ENCODE peak calls at places on chromosomes 6 and 20, in eight cellular contexts. U is Panc1; S is CD4-positive, CD25-positive, alpha-beta regulatory T cell; J is Peyer's patch; L is PC-3; M is H9; O is pancreas; I is WERI-Rb-1. T is an unnamed sample. For H3K9me3, the result is how much of the 10 kb centered on the place peaks cover.

GRCh38 chr6:23349521-23350147 is 776.4 kb upstream of the NRSN1 start:
- DNase-seq in U (peak), S (no peak), J (no peak), L (peak), M (no peak), O (no peak), I (no peak), T (no peak)

GRCh38 chr6:37698264-37699137 is 818 bp upstream of the MDGA1 start:
- DNase-seq in U (no peak), S (peak), J (peak), L (peak), M (peak), O (peak), I (peak), T (peak)

GRCh38 chr6:43859213-43859612 is 89.2 kb downstream of the VEGFA start:
- DNase-seq in U (no peak), S (no peak), J (peak), L (no peak), M (no peak), O (no peak), I (no peak), T (no peak)

GRCh38 chr6:37915463-37915862 is 95.9 kb downstream of the ZFAND3 start:
- DNase-seq in U (no peak), S (no peak), J (no peak), L (no peak), M (no peak), O (no peak), I (no peak), T (no peak)

GRCh38 chr6:128124713-128125112 is 223.9 kb upstream of the THEMIS start:
- DNase-seq in U (no peak), S (no peak), J (no peak), L (peak), M (no peak), O (no peak), I (no peak), T (no peak)

GRCh38 chr20:35248641-35249475 is 22.4 kb downstream of the MMP24 start:
- DNase-seq in U (no peak), S (no peak), J (no peak), L (no peak), M (no peak), O (no peak), I (no peak), T (no peak)

GRCh38 chr6:5090603-5091002 is 5.5 kb downstream of the PPP1R3G start:
- DNase-seq in U (no peak), S (no peak), J (no peak), L (no peak), M (no peak), O (no peak), I (no peak), T (no peak)

GRCh38 chr6:43608783-43609182 is 20.3 kb downstream of the GTPBP2 start:
- DNase-seq in U (no peak), S (no peak), J (no peak), L (no peak), M (no peak), O (no peak), I (no peak), T (no peak)

GRCh38 chr6:82651845-82652333 is 288.3 kb downstream of the TPBG start:
- DNase-seq in U (no peak), S (no peak), J (no peak), L (no peak), M (no peak), O (no peak), I (no peak), T (no peak)

GRCh38 chr6:148524976-148525375 is 182.3 kb downstream of the SASH1 start:
- DNase-seq in U (no peak), S (no peak), J (no peak), L (peak), M (no peak), O (no peak), I (no peak), T (no peak)

DNA sequence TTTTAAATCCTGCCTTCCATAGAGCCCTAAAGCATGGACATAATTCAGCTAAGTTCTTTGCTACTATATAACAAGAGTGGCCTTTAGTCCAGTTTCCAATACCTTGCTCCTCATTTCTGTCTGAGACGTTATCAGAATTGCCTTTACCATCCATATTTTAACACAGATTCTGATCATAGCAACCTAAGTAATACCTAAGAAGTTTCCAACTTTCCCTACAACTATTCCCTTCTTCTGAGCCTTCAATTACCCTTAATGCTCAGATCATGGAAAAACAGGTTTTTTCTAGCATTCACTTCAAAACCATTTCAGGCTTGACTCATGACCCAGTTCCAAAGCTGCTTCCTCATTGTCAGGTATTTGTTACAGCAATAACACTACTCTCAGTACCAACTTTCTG is 367.1 kb downstream of the C6orf118 start:
- DNase-seq in U (no peak), S (no peak), J (no peak), L (no peak), M (no peak), O (no peak), I (no peak), T (no peak)
- H3K9me3 ChIP-seq in U (under half), S (under half), J (under half), L (under half), M (under half), O (under half), I (under half), T (under half)

DNA sequence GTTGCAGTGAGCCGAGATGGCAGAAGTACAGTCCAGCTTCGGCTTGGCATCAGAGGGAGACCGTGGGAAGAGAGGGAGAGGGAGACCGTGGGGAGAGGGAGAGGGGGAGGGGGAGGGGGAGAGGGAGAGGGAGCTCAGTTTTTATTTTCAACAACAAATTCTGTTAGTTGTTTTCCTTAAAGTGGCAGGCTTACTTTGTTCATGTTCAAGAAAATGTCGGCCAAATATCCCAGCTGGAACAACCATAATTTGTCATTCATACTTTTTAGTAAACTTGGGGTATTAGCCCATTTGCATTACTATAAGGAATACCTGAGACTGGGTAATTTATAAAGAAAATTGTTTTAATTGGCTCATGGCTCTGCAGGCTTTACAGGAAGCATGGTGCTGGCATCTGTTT is 2.5 kb upstream of the TULP4 start:
- DNase-seq in U (no peak), S (no peak), J (no peak), L (no peak), M (no peak), O (no peak), I (no peak), T (no peak)
- H3K9me3 ChIP-seq in U (under half), S (under half), J (under half), L (under half), M (under half), O (under half), I (under half), T (under half)

GRCh38 chr20:64766-65322 is 22.6 kb upstream of the DEFB125 start:
- DNase-seq in U (no peak), S (no peak), J (no peak), L (no peak), M (no peak), O (no peak), I (no peak), T (no peak)
- H3K9me3 ChIP-seq in U (under half), S (under half), J (under half), L (under half), M (half or more), O (under half), I (under half), T (under half)

DNA sequence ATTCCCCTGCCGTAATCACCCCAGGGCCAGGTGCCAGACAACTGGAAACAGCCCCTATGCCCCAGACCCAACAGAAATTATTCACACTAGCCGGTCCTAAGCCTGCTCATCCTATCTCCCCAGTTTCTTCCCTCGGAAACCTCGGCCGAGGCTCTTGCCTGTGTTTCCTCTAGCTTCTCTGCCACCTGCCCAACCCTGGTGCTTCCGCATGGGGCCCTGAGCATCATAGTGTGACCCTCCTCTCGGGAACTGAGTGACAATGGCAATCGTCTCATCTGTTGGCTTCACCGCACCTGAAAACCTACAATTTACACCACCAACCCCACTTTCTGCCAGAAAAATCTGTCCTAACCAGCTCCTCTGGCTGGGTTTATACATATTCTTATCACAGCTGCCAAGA is 257.3 kb downstream of the SOD2 start:
- DNase-seq in U (no peak), S (no peak), J (no peak), L (no peak), M (no peak), O (no peak), I (no peak), T (no peak)
- H3K9me3 ChIP-seq in U (under half), S (under half), J (under half), L (under half), M (under half), O (under half), I (under half), T (under half)

GRCh38 chr6:81023007-81023582 is 729.4 kb downstream of the TENT5A start:
- DNase-seq in U (no peak), S (no peak), J (no peak), L (peak), M (no peak), O (no peak), I (no peak), T (no peak)
- H3K9me3 ChIP-seq in U (under half), S (under half), J (under half), L (under half), M (under half), O (under half), I (under half), T (under half)

DNA sequence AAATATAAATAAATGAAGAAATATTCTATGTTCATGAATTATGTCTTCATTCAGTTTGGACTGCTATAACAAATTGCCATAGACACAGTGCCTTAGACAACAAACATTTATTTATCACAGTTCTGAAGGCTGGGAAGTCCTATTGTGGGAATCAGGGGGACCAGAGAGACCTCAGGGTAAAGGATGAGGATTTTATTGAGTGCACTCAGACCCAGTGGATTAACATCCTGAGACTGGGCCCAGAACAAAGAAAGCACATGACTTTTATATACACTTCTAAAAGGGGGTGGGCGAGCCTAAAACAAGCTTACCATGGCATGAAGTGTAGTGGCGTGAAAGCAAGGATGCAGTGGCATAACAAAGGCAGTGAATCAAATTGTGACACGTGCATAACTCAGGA is 26.9 kb upstream of the CBLN4 start:
- DNase-seq in U (no peak), S (no peak), J (no peak), L (no peak), M (no peak), O (no peak), I (no peak), T (no peak)
- H3K9me3 ChIP-seq in U (under half), S (under half), J (under half), L (under half), M (half or more), O (under half), I (under half), T (under half)

GRCh38 chr6:17894191-17894590 is 93.2 kb downstream of the KIF13A start:
- DNase-seq in U (no peak), S (no peak), J (no peak), L (no peak), M (no peak), O (no peak), I (no peak), T (no peak)

GRCh38 chr6:17900011-17900410 is 87.4 kb downstream of the KIF13A start:
- DNase-seq in U (no peak), S (no peak), J (no peak), L (no peak), M (no peak), O (no peak), I (no peak), T (no peak)

GRCh38 chr6:17894905-17895304 is 92.5 kb downstream of the KIF13A start:
- DNase-seq in U (no peak), S (no peak), J (no peak), L (no peak), M (no peak), O (no peak), I (no peak), T (no peak)

GRCh38 chr6:17899491-17899890 is 87.9 kb downstream of the KIF13A start:
- DNase-seq in U (no peak), S (no peak), J (no peak), L (no peak), M (no peak), O (no peak), I (no peak), T (no peak)

DNA sequence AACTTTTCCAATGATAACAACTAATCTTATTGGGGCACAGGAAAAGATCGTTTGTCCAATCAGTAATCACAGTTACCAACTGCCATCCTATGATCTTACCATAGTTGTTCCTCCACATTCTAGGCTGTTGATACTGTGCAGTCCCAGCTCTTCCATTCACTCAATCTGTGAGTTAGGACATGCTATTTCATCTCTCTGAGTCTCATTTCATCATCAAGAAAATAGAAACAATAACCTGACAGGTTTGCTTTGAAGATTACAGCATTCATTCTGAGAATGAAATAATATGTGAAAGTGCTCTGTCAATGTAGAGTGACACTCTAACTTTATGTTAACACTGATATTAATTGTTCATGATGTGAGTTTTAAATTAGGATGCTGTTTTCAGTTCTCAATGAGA is 89.8 kb downstream of the KIF13A start:
- DNase-seq in U (no peak), S (no peak), J (no peak), L (no peak), M (no peak), O (no peak), I (no peak), T (no peak)
- H3K9me3 ChIP-seq in U (under half), S (under half), J (under half), L (under half), M (under half), O (under half), I (under half), T (under half)

DNA sequence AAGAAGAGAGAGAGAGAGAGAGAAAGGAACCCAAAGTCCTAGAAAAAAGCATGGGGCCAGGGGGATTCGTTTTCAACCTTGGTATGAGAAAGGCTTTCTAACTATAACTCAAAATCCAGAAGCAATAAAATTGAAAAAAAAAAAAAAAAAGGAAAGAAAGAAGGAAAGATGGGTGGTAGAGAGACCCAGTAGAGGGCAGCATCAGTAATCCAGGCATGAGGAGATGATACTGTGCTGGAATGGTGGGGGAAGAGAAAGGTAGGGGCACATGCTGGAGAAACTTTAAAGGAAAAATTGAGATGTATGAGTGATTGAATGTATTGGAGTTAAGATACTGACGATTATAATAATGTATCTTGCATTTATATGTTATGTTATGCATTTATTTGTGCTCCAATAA is 1040.7 kb upstream of the FLRT3 start:
- DNase-seq in U (no peak), S (no peak), J (no peak), L (peak), M (no peak), O (no peak), I (no peak), T (no peak)
- H3K9me3 ChIP-seq in U (under half), S (under half), J (under half), L (under half), M (under half), O (under half), I (under half), T (under half)